ENCODE peak calls at places on chromosomes 2 and 18, in five cellular contexts. Y is A549; W is CD4-positive, CD25-positive, alpha-beta regulatory T cell; X is upper lobe of left lung; P is cardiac muscle cell. Z is an unnamed sample.

GRCh38 chr18:79528296-79528695 is 132.6 kb downstream of the NFATC1 start:
- DNase-seq in W (no peak), P (no peak), X (no peak), Y (no peak), Z (no peak)

GRCh38 chr2:96389728-96390127 is 54.2 kb downstream of the NCAPH start:
- DNase-seq in X (no peak), Y (no peak), P (no peak), W (no peak), Z (no peak)

GRCh38 chr2:218026676-218027425 is 24.1 kb upstream of the TNS1 start:
- DNase-seq in X (no peak), W (no peak), P (no peak), Y (no peak), Z (no peak)

GRCh38 chr2:63882395-63883130 is 40.9 kb downstream of the UGP2 start:
- DNase-seq in P (no peak), W (no peak), X (no peak), Y (no peak), Z (no peak)

GRCh38 chr2:200585730-200586643 is at the start of gene AOX1:
- DNase-seq in Y (no peak), P (peak), X (peak), W (peak), Z (peak)

GRCh38 chr2:98333922-98334321 is 12.3 kb upstream of the CNGA3 start:
- DNase-seq in W (no peak), Y (no peak), P (no peak), X (no peak), Z (no peak)

GRCh38 chr18:35130236-35130635 is 89.0 kb downstream of the MAPRE2 start:
- DNase-seq in X (no peak), W (no peak), Y (no peak), P (no peak), Z (no peak)

GRCh38 chr2:70670202-70670601 is 97.8 kb downstream of the ADD2 start:
- DNase-seq in W (no peak), X (no peak), Y (no peak), P (no peak), Z (no peak)

GRCh38 chr18:72867721-72868665 is at the start of gene NETO1:
- DNase-seq in Y (no peak), W (no peak), X (peak), P (no peak), Z (no peak)

GRCh38 chr2:58427572-58428285 is 186.6 kb upstream of the FANCL start:
- DNase-seq in Y (peak), W (no peak), X (peak), P (peak), Z (no peak)

GRCh38 chr18:57440331-57441101 is 5.3 kb downstream of the ONECUT2 start:
- DNase-seq in W (no peak), Y (no peak), X (peak), P (no peak), Z (no peak)

GRCh38 chr2:230871361-230872150 is 6.8 kb downstream of the ITM2C start:
- DNase-seq in W (no peak), Y (no peak), P (no peak), X (peak), Z (no peak)

GRCh38 chr2:124678043-124678442 is 653.0 kb downstream of the CNTNAP5 start:
- DNase-seq in P (peak), Y (no peak), W (no peak), X (no peak), Z (no peak)

GRCh38 chr2:124689348-124689747 is 664.3 kb downstream of the CNTNAP5 start:
- DNase-seq in Y (no peak), W (no peak), P (no peak), X (no peak), Z (no peak)

DNA sequence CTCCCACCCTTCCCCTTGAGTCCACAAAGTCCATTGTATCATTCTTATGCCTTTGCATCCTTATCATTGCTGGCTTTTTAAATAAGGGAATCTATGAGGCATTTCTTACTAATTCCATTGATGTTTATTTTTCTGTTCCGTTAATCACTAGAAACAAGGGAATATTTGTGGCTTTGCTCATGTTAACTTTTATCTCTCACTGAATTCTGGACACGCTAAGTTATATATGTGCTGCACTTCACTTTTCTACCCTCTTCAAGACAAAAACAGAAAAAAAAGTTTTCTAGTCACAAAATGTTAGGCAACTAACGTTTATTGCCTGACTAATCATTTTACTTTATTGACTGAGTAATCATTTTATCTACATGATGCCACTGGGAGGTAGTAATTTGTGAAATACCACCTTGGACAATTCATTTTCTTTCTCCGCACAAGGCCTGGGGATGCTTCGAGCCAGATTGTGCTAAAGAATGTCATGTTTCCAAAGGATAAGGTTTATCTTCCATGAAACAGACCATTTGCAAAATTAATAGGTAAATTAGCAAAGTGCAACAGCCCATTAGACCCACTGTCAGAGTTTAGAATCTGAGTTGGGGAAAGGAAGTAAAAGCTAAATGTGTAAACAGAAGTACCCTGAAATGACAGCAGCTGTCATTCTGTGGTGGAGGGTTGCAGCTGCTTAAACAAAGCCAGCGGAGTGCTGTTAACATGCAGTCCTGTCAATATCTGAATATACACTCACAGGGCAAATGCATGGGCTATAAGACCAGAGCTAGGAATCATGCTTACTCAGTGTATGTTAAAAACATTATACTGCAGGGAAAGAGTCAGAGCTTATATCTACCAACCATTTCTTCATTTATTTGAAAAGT is 658.7 kb downstream of the CNTNAP5 start:
- DNase-seq in W (no peak), X (no peak), P (peak), Y (no peak), Z (no peak)
- H3K4me3 ChIP-seq in W (no peak), X (no peak), P (no peak), Y (no peak), Z (no peak)

GRCh38 chr2:79909521-79909920 is 395.0 kb downstream of the LRRTM1 start:
- DNase-seq in X (peak), P (no peak), Y (no peak), W (no peak), Z (no peak)
- H3K4me3 ChIP-seq in X (no peak), P (no peak), Y (no peak), W (no peak), Z (no peak)

DNA sequence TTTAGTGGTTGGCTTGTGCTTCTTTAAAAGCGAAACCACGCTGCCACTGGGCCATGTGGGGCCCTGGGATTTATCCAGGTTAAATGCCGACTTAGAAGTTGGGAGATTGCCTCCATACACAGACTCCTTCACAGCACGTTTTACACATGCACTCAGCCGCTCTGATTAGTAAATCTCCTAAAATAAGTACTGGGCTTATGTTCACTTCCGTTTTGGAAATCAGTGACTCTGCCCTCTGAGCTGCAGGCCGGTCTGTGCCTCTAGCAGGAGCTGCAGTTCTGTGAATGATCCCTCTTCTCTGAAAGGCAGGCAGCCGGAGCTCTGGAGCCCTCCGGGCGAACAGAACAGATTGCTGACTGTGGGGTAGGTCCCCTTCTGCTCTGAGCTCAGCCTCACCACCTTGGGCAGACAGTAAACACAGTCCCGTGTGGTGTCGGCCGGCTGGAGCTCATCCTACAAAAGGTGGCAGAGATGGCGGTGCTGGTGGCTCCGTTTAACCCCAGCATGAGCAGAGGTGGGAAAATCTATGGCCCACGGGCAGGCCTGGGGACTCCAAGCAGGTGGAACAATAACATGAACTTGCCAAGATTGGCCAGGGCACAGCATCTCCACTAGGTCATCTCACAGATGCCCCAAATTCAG is 9.8 kb upstream of the RAB17 start:
- DNase-seq in Y (no peak), P (peak), X (no peak), W (no peak), Z (no peak)
- H3K4me3 ChIP-seq in Y (no peak), P (no peak), X (peak), W (no peak), Z (no peak)

DNA sequence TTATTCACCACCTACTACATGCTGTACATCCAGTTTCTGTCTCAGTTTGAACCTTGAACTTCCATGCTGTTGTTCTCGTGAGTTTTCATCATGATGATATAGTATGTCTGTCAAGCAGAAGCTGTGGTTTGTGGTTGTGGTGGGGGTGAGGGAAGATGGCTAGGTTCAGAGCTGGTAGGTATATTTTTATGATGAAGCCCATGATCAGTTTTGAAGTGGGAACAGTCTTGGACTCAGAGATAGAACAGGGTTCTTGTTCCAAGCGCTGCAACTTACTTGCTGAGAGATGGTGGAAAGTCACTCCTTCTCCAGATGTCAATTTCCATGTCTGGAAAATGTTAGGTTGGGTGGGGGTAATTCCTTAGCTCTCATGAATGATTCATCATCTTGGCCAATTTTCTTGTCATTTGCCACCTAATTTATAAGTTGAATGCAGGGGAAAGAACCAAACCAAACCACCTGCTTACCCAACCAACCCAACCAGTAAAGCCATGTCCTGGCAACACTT is 21.6 kb downstream of the PMAIP1 start:
- DNase-seq in P (no peak), W (peak), Y (no peak), X (no peak), Z (no peak)
- H3K4me3 ChIP-seq in P (no peak), W (no peak), Y (no peak), X (no peak), Z (no peak)

GRCh38 chr2:23533014-23533730 is 148.2 kb downstream of the KLHL29 start:
- DNase-seq in X (no peak), W (no peak), Y (no peak), P (no peak), Z (no peak)
- H3K4me3 ChIP-seq in X (no peak), W (peak), Y (no peak), P (no peak), Z (no peak)

GRCh38 chr2:132417430-132418035 is 928 bp downstream of the GPR39 start:
- DNase-seq in X (peak), W (no peak), P (no peak), Y (no peak), Z (no peak)
- H3K4me3 ChIP-seq in X (peak), W (no peak), P (no peak), Y (peak), Z (no peak)

GRCh38 chr2:192534076-192534475 is 339.3 kb upstream of the TMEFF2 start:
- DNase-seq in X (no peak), Y (no peak), P (no peak), W (no peak), Z (no peak)

GRCh38 chr2:192535956-192536685 is 341.4 kb upstream of the TMEFF2 start:
- DNase-seq in X (no peak), P (peak), Y (no peak), W (no peak), Z (no peak)
- H3K4me3 ChIP-seq in X (no peak), P (no peak), Y (no peak), W (no peak), Z (no peak)

DNA sequence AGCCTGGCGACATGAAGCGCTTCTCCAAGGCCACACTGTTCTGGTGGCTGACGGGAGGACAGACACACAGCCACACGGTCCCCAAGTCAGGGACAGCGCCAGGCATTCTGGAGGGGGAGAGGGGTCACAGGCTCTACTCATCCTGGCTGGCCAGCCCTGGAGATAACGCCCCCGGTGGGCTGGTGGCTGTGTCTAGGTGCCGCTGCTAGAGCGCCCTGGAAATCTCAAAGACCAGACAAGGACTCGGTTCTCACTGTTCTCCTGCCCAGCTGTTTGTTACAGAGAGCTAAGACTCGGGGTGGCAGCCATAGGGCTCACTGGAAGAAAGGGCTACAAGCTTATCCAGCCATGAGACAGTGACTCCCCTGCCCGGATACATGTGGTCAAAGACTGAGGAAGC is 72.0 kb downstream of the KCNF1 start:
- DNase-seq in X (peak), P (no peak), W (no peak), Y (no peak), Z (no peak)
- H3K4me3 ChIP-seq in X (no peak), P (no peak), W (no peak), Y (no peak), Z (no peak)

DNA sequence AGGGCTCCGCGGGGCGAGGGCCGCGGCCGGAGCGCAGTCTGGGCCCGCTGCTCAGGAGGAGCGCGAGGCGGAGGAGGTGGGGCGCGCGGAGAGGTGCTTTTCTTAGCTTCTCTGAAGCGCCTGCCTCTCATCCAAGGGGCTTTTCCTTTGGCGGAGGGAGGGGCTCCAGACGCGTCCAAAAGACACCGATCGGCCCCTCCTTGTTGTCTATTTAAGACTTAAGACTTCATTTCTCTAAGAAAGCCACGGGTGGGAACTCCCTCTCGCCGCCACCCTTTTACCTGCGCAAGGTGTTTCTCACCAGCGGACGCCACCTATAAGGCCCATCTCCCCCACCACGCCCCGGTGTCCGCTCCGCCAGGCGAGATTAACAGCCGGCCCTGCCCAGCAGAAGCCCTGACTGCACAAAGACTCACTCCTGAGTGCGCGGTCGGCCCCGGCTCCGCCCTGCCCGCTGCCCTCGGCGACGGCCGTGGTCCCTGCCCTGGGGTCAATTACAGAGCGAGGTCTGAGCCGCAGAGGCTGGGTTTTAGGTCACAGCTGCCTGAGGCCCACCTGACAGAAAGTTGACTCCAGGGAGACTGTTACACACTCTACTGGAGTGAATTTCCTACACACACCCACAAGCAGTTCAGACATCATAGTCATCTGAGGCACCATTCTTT is at the start of gene DSC2:
- DNase-seq in P (no peak), X (peak), W (no peak), Y (peak), Z (no peak)
- H3K4me3 ChIP-seq in P (peak), X (peak), W (no peak), Y (peak), Z (no peak)

GRCh38 chr2:144479659-144480058 is 40.3 kb downstream of the ZEB2 start:
- DNase-seq in X (no peak), Y (no peak), W (no peak), P (no peak), Z (no peak)

GRCh38 chr2:144477281-144477942 is 42.5 kb downstream of the ZEB2 start:
- DNase-seq in W (no peak), Y (no peak), X (no peak), P (peak), Z (no peak)

GRCh38 chr2:144480257-144480656 is 39.7 kb downstream of the ZEB2 start:
- DNase-seq in X (no peak), W (no peak), Y (no peak), P (peak), Z (no peak)

GRCh38 chr2:144477943-144478283 is 42.0 kb downstream of the ZEB2 start:
- DNase-seq in W (no peak), X (no peak), Y (no peak), P (no peak), Z (no peak)

GRCh38 chr2:144479138-144479537 is 40.8 kb downstream of the ZEB2 start:
- DNase-seq in Y (no peak), P (peak), W (no peak), X (no peak), Z (no peak)
- H3K4me3 ChIP-seq in Y (no peak), P (no peak), W (no peak), X (no peak), Z (no peak)